ENCODE peak calls at places on chromosomes 4 and X, in five cellular contexts. H, Q, W, X and Y are unnamed samples. For H3K4me1, the result is how much of the 10 kb centered on the place peaks cover.

GRCh38 chr4:24704152-24704551 is 91.2 kb upstream of the SOD3 start:
- DNase-seq in H (no peak), Q (no peak), X (no peak), W (no peak), Y (peak)

GRCh38 chrX:100636321-100636991 is at the start of gene TSPAN6:
- DNase-seq in Q (peak), X (peak), W (peak), H (peak), Y (peak)

GRCh38 chrX:141158084-141158483 is 18.8 kb downstream of the LDOC1 start:
- DNase-seq in X (no peak), H (no peak), Q (no peak), W (no peak), Y (no peak)

GRCh38 chrX:134173541-134174272 is 63.3 kb upstream of the CCDC160 start:
- DNase-seq in H (no peak), Q (no peak), X (no peak), W (no peak), Y (peak)

GRCh38 chrX:121000589-121000988 is 15.0 kb upstream of the CT47A1 start:
- DNase-seq in X (no peak), W (no peak), Q (peak), H (peak), Y (peak)

GRCh38 chr4:122652379-122652778 is 31.5 kb upstream of the IL21 start:
- DNase-seq in X (peak), W (peak), Q (peak), H (peak), Y (peak)

GRCh38 chrX:73943572-73943899 is 360.4 kb upstream of the ZCCHC13 start:
- DNase-seq in W (no peak), X (no peak), H (peak), Q (no peak), Y (no peak)

GRCh38 chrX:71103110-71103983 is 3.2 kb downstream of the CXorf65 start:
- DNase-seq in Q (no peak), X (no peak), H (no peak), W (no peak), Y (peak)

GRCh38 chr4:155573126-155573525 is 93.5 kb upstream of the GUCY1A1 start:
- DNase-seq in X (no peak), Q (no peak), H (no peak), W (no peak), Y (no peak)

GRCh38 chr4:1416051-1416947 is 10.1 kb upstream of the NKX1-1 start:
- DNase-seq in Q (no peak), X (no peak), W (no peak), H (no peak), Y (no peak)

GRCh38 chrX:133590703-133591505 is 175.6 kb upstream of the GPC4 start:
- DNase-seq in H (peak), X (no peak), W (no peak), Q (peak), Y (no peak)

GRCh38 chrX:11665144-11666040 is at the start of gene ARHGAP6:
- DNase-seq in X (peak), W (peak), Q (peak), H (peak), Y (peak)

GRCh38 chr4:127406187-127406586 is 226.6 kb upstream of the INTU start:
- DNase-seq in Q (no peak), X (no peak), H (no peak), W (no peak), Y (no peak)

GRCh38 chrX:18964026-18964425 is 19.9 kb downstream of the PHKA2 start:
- DNase-seq in X (no peak), Q (no peak), H (peak), W (no peak), Y (no peak)

DNA sequence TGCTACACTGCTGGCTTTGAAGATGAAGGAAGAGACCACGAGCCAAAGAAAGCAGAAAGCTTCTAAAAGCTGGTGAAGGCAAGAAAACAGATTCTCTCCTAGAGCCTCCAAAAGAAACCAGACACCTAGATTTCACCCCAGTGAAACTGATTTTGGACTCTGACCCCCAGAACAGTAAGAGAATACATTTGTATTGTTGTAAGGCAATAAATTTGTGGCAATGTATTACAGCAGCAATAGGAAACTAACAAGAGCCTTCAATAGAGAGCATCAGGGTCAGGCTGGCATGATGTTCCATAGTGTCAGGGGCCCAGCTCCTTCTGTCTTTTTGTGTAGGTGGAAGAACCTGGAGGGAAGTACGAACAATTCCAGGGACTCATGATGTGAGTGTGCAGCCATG is 6.1 kb upstream of the TEC start:
- DNase-seq in H (no peak), Q (no peak), W (no peak), X (no peak), Y (no peak)
- H3K4me1 ChIP-seq in H (under half), Q (under half), W (under half), X (under half), Y (under half)

DNA sequence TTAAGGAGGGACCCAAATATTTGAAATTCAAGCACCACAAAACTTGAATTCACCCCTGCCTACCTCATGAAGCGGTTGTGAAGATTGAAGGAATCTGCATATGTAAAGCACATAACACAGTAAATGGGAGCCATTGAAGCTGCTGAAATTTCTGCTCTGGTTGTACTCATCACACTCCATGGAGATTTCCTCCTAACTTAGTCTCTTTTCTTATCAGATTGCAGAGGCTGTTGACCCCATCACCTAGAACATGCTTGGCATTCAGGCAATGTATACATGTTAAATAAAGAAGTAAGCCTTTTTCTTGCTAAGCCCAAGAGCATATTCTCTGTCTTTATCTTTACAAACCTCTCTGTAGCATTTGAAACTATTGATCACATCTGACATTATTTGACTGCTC is 104.9 kb upstream of the TNIP3 start:
- DNase-seq in Q (no peak), H (no peak), X (no peak), W (no peak), Y (no peak)
- H2AFZ ChIP-seq in Q (no peak), H (no peak), X (no peak), W (no peak), Y (no peak)

DNA sequence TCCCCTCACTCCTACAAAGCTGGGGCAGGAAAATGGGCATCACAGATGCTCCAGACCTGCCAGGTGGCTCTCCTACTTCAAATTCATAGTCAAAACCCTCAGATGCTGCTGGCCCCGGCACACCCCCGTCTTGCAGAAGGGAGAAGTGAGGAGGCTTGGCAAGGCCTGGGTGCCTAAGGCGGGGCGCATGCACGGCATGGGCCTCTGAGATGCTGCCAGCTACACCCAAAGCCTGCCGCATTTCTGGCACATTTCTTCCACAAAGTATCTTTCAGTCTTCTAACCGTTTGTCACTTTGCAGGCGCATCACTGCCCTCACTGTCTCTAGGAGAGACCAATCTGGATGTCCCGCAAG is 19.6 kb downstream of the WDR1 start:
- DNase-seq in W (no peak), Q (no peak), X (no peak), H (no peak), Y (no peak)
- H3K4me1 ChIP-seq in W (half or more), Q (under half), X (half or more), H (half or more), Y (under half)

GRCh38 chrX:43892471-43892870 is 10.2 kb upstream of the MAOB start:
- DNase-seq in Q (no peak), W (no peak), H (peak), X (no peak), Y (no peak)
- H2AFZ ChIP-seq in Q (no peak), W (no peak), H (no peak), X (no peak), Y (no peak)

DNA sequence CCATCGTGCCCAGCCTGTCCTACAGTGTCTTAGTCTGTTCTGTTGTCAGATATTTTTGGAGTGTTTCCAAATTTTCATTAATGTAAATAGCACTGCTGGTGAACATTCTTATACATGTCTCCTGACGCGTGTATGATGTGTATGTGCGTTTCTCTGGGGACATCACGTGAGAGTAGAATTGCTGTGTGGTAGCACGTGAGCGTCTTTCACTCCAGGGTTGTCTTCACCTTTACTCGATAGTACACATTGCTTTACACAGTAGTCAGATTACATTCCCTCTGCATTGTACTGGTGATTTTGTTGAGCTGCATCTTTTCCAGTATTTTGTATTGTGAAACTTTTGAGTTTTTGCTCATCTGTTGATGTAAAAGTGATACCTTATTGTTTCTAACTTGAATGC is 60.0 kb downstream of the ARHGAP10 start:
- DNase-seq in W (no peak), X (no peak), H (no peak), Q (no peak), Y (no peak)
- H3K4me1 ChIP-seq in W (under half), X (under half), H (under half), Q (half or more), Y (under half)

DNA sequence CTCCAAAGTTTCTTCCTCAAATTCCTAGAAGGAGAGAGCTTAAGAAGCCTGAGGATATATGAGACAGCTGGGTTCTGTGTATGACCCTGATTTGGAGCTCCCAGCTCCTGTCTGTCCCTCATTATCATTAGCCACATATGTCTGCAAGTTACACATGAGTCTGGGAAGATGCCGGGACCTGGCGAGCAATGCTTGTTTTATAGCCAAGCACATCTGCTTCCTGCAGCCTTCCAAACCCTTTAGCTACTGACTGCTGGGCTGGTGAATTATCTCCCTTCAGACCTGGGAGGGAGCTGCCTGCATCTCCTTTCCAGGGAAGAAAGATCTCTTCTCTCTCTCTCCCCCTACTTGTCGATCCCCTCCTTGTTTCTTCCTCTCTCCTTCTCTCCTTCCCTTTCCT is 556.7 kb upstream of the BOD1L1 start:
- DNase-seq in W (no peak), Q (no peak), X (peak), H (no peak), Y (peak)
- H2AFZ ChIP-seq in W (no peak), Q (no peak), X (peak), H (no peak), Y (no peak)